ENCODE peak calls at places on chromosomes 5 and 9, in four cellular contexts. One of them, this sample, is unnamed. For H3K9me3, the result is how much of the 10 kb centered on the place peaks cover.

GRCh38 chr5:14216902-14217301 is 73.8 kb downstream of the TRIO start:
- DNase-seq in pancreas: no peak
- DNase-seq in CD4-positive, alpha-beta T cell: no peak
- DNase-seq in right atrium auricular region: no peak
- DNase-seq in this sample: no peak

GRCh38 chr9:33092634-33093033 is 16.2 kb upstream of the SMU1 start:
- DNase-seq in pancreas: no peak
- DNase-seq in CD4-positive, alpha-beta T cell: no peak
- DNase-seq in right atrium auricular region: no peak
- DNase-seq in this sample: no peak

GRCh38 chr9:94920439-94920951 is 194.0 kb downstream of the AOPEP start:
- DNase-seq in pancreas: no peak
- DNase-seq in CD4-positive, alpha-beta T cell: no peak
- DNase-seq in right atrium auricular region: peak
- DNase-seq in this sample: no peak

GRCh38 chr9:129596541-129597328 is 24.2 kb downstream of the C9orf50 start:
- DNase-seq in right atrium auricular region: peak
- DNase-seq in CD4-positive, alpha-beta T cell: no peak
- DNase-seq in pancreas: peak
- DNase-seq in this sample: no peak

GRCh38 chr9:116900543-116900942 is 213.4 kb downstream of the TRIM32 start:
- DNase-seq in right atrium auricular region: no peak
- DNase-seq in pancreas: no peak
- DNase-seq in CD4-positive, alpha-beta T cell: no peak
- DNase-seq in this sample: no peak

GRCh38 chr5:110338336-110339083 is 388.0 kb downstream of the TMEM232 start:
- DNase-seq in right atrium auricular region: no peak
- DNase-seq in CD4-positive, alpha-beta T cell: no peak
- DNase-seq in pancreas: no peak
- DNase-seq in this sample: no peak

GRCh38 chr5:120098902-120099301 is 365.2 kb upstream of the PRR16 start:
- DNase-seq in pancreas: no peak
- DNase-seq in CD4-positive, alpha-beta T cell: no peak
- DNase-seq in right atrium auricular region: no peak
- DNase-seq in this sample: no peak

GRCh38 chr9:35729700-35730485 is 2.1 kb downstream of the TLN1 start:
- DNase-seq in right atrium auricular region: peak
- DNase-seq in CD4-positive, alpha-beta T cell: no peak
- DNase-seq in pancreas: no peak
- DNase-seq in this sample: no peak

GRCh38 chr5:24621809-24622208 is 23.0 kb downstream of the CDH10 start:
- DNase-seq in CD4-positive, alpha-beta T cell: no peak
- DNase-seq in pancreas: no peak
- DNase-seq in right atrium auricular region: peak
- DNase-seq in this sample: no peak

GRCh38 chr5:79835220-79835714 is 145.6 kb downstream of the CMYA5 start:
- DNase-seq in CD4-positive, alpha-beta T cell: no peak
- DNase-seq in right atrium auricular region: peak
- DNase-seq in pancreas: no peak
- DNase-seq in this sample: no peak

GRCh38 chr5:80964919-80965318 is 4.8 kb downstream of the RASGRF2 start:
- DNase-seq in CD4-positive, alpha-beta T cell: no peak
- DNase-seq in pancreas: no peak
- DNase-seq in right atrium auricular region: no peak
- DNase-seq in this sample: no peak

GRCh38 chr5:33194914-33195313 is 245.9 kb upstream of the TARS1 start:
- DNase-seq in right atrium auricular region: no peak
- DNase-seq in pancreas: no peak
- DNase-seq in CD4-positive, alpha-beta T cell: no peak
- DNase-seq in this sample: no peak

GRCh38 chr5:97071101-97071500 is 71.3 kb downstream of the LIX1 start:
- DNase-seq in CD4-positive, alpha-beta T cell: no peak
- DNase-seq in pancreas: no peak
- DNase-seq in right atrium auricular region: no peak
- DNase-seq in this sample: no peak

GRCh38 chr9:136093995-136094881 is 851 bp downstream of the NACC2 start:
- DNase-seq in CD4-positive, alpha-beta T cell: peak
- DNase-seq in right atrium auricular region: peak
- DNase-seq in pancreas: peak
- DNase-seq in this sample: peak

GRCh38 chr5:174386846-174387245 is 337.5 kb upstream of the MSX2 start:
- DNase-seq in CD4-positive, alpha-beta T cell: no peak
- DNase-seq in pancreas: no peak
- DNase-seq in right atrium auricular region: no peak
- DNase-seq in this sample: no peak

GRCh38 chr5:145856285-145856818 is 16.5 kb downstream of the GRXCR2 start:
- DNase-seq in right atrium auricular region: peak
- DNase-seq in CD4-positive, alpha-beta T cell: no peak
- DNase-seq in pancreas: peak
- DNase-seq in this sample: no peak

GRCh38 chr5:168637281-168637680 is 58.1 kb upstream of the PANK3 start:
- DNase-seq in CD4-positive, alpha-beta T cell: no peak
- DNase-seq in pancreas: no peak
- DNase-seq in right atrium auricular region: no peak
- DNase-seq in this sample: no peak

GRCh38 chr5:83104031-83104430 is 26.7 kb downstream of the XRCC4 start:
- DNase-seq in CD4-positive, alpha-beta T cell: no peak
- DNase-seq in pancreas: no peak
- DNase-seq in right atrium auricular region: no peak
- DNase-seq in this sample: no peak

GRCh38 chr5:158744680-158745079 is 355.0 kb downstream of the EBF1 start:
- DNase-seq in right atrium auricular region: no peak
- DNase-seq in pancreas: no peak
- DNase-seq in CD4-positive, alpha-beta T cell: no peak
- DNase-seq in this sample: no peak

GRCh38 chr9:135990468-135991429 is 29.6 kb upstream of the UBAC1 start:
- DNase-seq in CD4-positive, alpha-beta T cell: peak
- DNase-seq in pancreas: no peak
- DNase-seq in right atrium auricular region: no peak
- DNase-seq in this sample: peak

GRCh38 chr5:132221781-132222648 is 5.6 kb downstream of the P4HA2 start:
- DNase-seq in pancreas: no peak
- DNase-seq in CD4-positive, alpha-beta T cell: no peak
- DNase-seq in right atrium auricular region: peak
- DNase-seq in this sample: no peak

GRCh38 chr5:65198777-65199120 is 283.0 kb downstream of the ADAMTS6 start:
- DNase-seq in right atrium auricular region: no peak
- DNase-seq in CD4-positive, alpha-beta T cell: no peak
- DNase-seq in pancreas: no peak
- DNase-seq in this sample: no peak

GRCh38 chr5:133565993-133566392 is 46.3 kb downstream of the FSTL4 start:
- DNase-seq in CD4-positive, alpha-beta T cell: no peak
- DNase-seq in right atrium auricular region: no peak
- DNase-seq in pancreas: no peak
- DNase-seq in this sample: no peak

GRCh38 chr5:117165068-117165467 is 590.4 kb upstream of the SEMA6A start:
- DNase-seq in CD4-positive, alpha-beta T cell: no peak
- DNase-seq in right atrium auricular region: no peak
- DNase-seq in pancreas: no peak
- DNase-seq in this sample: no peak

GRCh38 chr9:86175743-86176456 is 76.5 kb upstream of the GOLM1 start:
- DNase-seq in right atrium auricular region: peak
- DNase-seq in CD4-positive, alpha-beta T cell: no peak
- DNase-seq in pancreas: no peak
- DNase-seq in this sample: no peak

GRCh38 chr9:61673247-61673646 is 483.4 kb downstream of the SPATA31A7 start:
- DNase-seq in CD4-positive, alpha-beta T cell: no peak
- DNase-seq in pancreas: peak
- DNase-seq in right atrium auricular region: no peak
- DNase-seq in this sample: no peak

GRCh38 chr9:61668846-61669245 is 479.0 kb downstream of the SPATA31A7 start:
- DNase-seq in CD4-positive, alpha-beta T cell: no peak
- DNase-seq in pancreas: peak
- DNase-seq in right atrium auricular region: peak
- DNase-seq in this sample: no peak

GRCh38 chr9:61669352-61669751 is 479.5 kb downstream of the SPATA31A7 start:
- DNase-seq in CD4-positive, alpha-beta T cell: no peak
- DNase-seq in right atrium auricular region: peak
- DNase-seq in pancreas: no peak
- DNase-seq in this sample: no peak

GRCh38 chr9:61671276-61671973 is 481.6 kb downstream of the SPATA31A7 start:
- DNase-seq in CD4-positive, alpha-beta T cell: no peak
- DNase-seq in pancreas: peak
- DNase-seq in right atrium auricular region: peak
- DNase-seq in this sample: no peak

DNA sequence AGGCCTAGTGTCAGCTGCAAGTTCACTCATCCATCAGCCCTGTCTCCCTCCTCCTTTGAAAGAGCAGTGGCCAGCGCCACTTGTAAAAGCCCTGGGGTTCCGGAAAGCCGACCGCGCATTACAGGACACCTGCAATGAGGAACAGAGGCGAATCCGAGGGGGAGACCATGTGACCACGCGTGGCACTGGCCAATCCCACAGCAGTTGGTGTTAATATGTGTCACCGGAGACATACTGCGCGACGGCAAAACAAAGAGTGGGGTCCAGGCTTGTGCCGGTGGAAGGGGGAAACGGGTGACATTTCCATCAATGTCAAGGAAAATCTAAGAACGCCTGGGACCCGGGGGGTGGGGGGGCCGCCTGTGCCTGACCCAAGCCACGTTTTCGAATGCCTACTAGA is 480.8 kb downstream of the SPATA31A7 start:
- DNase-seq in pancreas: no peak
- DNase-seq in right atrium auricular region: no peak
- DNase-seq in CD4-positive, alpha-beta T cell: no peak
- DNase-seq in this sample: no peak
- H3K9me3 ChIP-seq in pancreas: under half
- H3K9me3 ChIP-seq in right atrium auricular region: under half
- H3K9me3 ChIP-seq in CD4-positive, alpha-beta T cell: under half
- H3K9me3 ChIP-seq in this sample: under half

DNA sequence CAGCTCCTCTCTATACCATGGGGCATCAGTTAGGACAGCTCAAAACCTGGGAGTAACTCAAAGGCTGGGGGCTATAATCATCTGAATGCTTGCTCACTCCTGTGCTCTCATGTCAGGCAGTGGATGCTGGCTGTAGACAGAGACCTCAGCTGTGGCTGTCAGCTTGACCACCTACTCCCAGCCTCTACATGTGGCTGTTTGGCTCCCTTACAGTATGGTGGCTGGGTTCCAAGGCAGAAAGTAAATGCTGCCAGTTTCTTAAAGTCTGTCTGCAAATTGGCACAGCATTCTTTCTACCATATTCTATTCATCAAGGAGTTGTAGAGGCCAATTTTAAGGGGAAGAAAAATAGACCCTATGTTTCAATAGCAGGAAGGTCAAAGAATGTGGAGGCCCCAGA is 66.9 kb downstream of the TMC1 start:
- DNase-seq in pancreas: no peak
- DNase-seq in right atrium auricular region: no peak
- DNase-seq in CD4-positive, alpha-beta T cell: no peak
- DNase-seq in this sample: no peak
- H3K9me3 ChIP-seq in pancreas: under half
- H3K9me3 ChIP-seq in right atrium auricular region: under half
- H3K9me3 ChIP-seq in CD4-positive, alpha-beta T cell: under half
- H3K9me3 ChIP-seq in this sample: under half

GRCh38 chr5:115455241-115455640 is 89.3 kb downstream of the FEM1C start:
- DNase-seq in CD4-positive, alpha-beta T cell: no peak
- DNase-seq in pancreas: no peak
- DNase-seq in right atrium auricular region: peak
- DNase-seq in this sample: no peak

GRCh38 chr5:115452083-115452482 is 92.5 kb downstream of the FEM1C start:
- DNase-seq in right atrium auricular region: no peak
- DNase-seq in CD4-positive, alpha-beta T cell: no peak
- DNase-seq in pancreas: no peak
- DNase-seq in this sample: no peak

GRCh38 chr5:115453391-115454095 is 91.0 kb downstream of the FEM1C start:
- DNase-seq in right atrium auricular region: no peak
- DNase-seq in pancreas: no peak
- DNase-seq in CD4-positive, alpha-beta T cell: no peak
- DNase-seq in this sample: no peak

GRCh38 chr5:115452791-115453190 is 91.8 kb downstream of the FEM1C start:
- DNase-seq in CD4-positive, alpha-beta T cell: no peak
- DNase-seq in pancreas: no peak
- DNase-seq in right atrium auricular region: no peak
- DNase-seq in this sample: no peak

GRCh38 chr5:115450741-115451140 is 93.8 kb downstream of the FEM1C start:
- DNase-seq in pancreas: no peak
- DNase-seq in CD4-positive, alpha-beta T cell: no peak
- DNase-seq in right atrium auricular region: no peak
- DNase-seq in this sample: no peak
- H3K9me3 ChIP-seq in pancreas: under half
- H3K9me3 ChIP-seq in CD4-positive, alpha-beta T cell: under half
- H3K9me3 ChIP-seq in right atrium auricular region: under half
- H3K9me3 ChIP-seq in this sample: under half

GRCh38 chr5:4093970-4094369 is 498.3 kb downstream of the IRX1 start:
- DNase-seq in pancreas: no peak
- DNase-seq in right atrium auricular region: no peak
- DNase-seq in CD4-positive, alpha-beta T cell: no peak
- DNase-seq in this sample: no peak
- H3K9me3 ChIP-seq in pancreas: under half
- H3K9me3 ChIP-seq in right atrium auricular region: under half
- H3K9me3 ChIP-seq in CD4-positive, alpha-beta T cell: under half
- H3K9me3 ChIP-seq in this sample: under half

GRCh38 chr5:6365977-6366590 is 12.3 kb downstream of the MED10 start:
- DNase-seq in pancreas: no peak
- DNase-seq in right atrium auricular region: peak
- DNase-seq in CD4-positive, alpha-beta T cell: no peak
- DNase-seq in this sample: no peak
- H3K9me3 ChIP-seq in pancreas: under half
- H3K9me3 ChIP-seq in right atrium auricular region: under half
- H3K9me3 ChIP-seq in CD4-positive, alpha-beta T cell: under half
- H3K9me3 ChIP-seq in this sample: under half

DNA sequence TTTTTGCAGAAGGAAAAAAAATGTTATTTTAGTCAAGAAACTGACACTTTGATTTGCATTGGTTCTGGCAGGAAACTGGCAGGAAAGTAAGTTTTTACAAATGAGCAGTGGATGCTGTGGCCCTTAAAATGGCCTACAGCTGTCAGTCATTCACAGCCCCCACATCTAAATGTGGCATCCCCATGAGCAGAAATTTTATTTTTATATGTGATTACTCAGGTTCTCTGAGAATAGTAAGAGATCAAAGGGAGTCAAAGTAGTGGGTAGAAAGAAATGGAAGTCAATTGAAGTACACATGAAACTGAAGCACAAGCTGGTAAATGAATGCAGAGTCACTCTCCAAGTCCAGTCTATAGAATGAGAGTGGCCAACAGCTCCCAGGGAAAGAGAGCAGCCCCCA is 80.3 kb downstream of the ENC1 start:
- DNase-seq in pancreas: no peak
- DNase-seq in right atrium auricular region: no peak
- DNase-seq in CD4-positive, alpha-beta T cell: no peak
- DNase-seq in this sample: no peak
- H3K9me3 ChIP-seq in pancreas: under half
- H3K9me3 ChIP-seq in right atrium auricular region: under half
- H3K9me3 ChIP-seq in CD4-positive, alpha-beta T cell: under half
- H3K9me3 ChIP-seq in this sample: under half

DNA sequence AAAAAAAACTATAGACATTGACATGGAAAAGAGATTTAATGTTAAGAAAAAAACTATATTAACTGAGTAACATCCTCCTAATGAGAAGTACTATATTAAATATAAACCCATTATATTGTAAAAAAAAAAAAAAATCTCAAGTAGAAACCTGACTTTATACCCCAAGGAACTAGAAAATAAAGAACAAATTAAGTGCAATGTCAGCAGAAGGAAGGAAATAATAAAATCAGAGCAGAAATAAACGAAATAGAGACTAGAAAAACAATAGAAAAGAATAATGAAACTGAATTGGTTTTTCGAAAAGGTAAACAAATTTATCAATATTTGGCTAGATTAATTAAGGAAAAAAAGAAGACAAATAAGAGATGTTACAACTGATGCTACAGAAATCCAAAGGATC is 329.1 kb upstream of the ZNF608 start:
- DNase-seq in right atrium auricular region: no peak
- DNase-seq in pancreas: no peak
- DNase-seq in CD4-positive, alpha-beta T cell: no peak
- DNase-seq in this sample: no peak
- H3K9me3 ChIP-seq in right atrium auricular region: under half
- H3K9me3 ChIP-seq in pancreas: under half
- H3K9me3 ChIP-seq in CD4-positive, alpha-beta T cell: under half
- H3K9me3 ChIP-seq in this sample: under half